ENCODE peak calls at places on chromosomes 1 and 21, in eight cellular contexts. U is fibroblast of pulmonary artery; I is amniotic stem cell; S is activated CD4-positive, alpha-beta T cell treated with anti-CD3 and anti-CD28 coated beads, Interleukin-2, amount 50 U/mL, for 48 hours; R is dermis microvascular lymphatic vessel endothelial cell; N is glutamatergic neuron; M is NCI-H146; T is aorta. A is an unnamed sample.

GRCh38 chr1:21607549-21608529 is 61.3 kb downstream of the RAP1GAP start:
- DNase-seq in R (peak), U (peak), M (no peak), N (peak), S (peak), T (peak), I (no peak), A (peak)

GRCh38 chr1:96660503-96660902 is 61.1 kb upstream of the PTBP2 start:
- DNase-seq in I (peak), S (no peak), M (no peak), U (peak), T (no peak), N (no peak), R (no peak), A (no peak)

GRCh38 chr1:119475866-119476439 is 31.1 kb upstream of the HSD3B1 start:
- DNase-seq in R (no peak), N (peak), S (peak), I (no peak), U (peak), T (no peak), M (peak), A (peak)

GRCh38 chr1:190084552-190084951 is 393.1 kb downstream of the BRINP3 start:
- DNase-seq in N (peak), R (no peak), S (no peak), T (no peak), M (peak), I (no peak), U (no peak), A (peak)

GRCh38 chr1:43286115-43286514 is 734 bp upstream of the C1orf210 start:
- DNase-seq in S (no peak), I (no peak), U (no peak), R (no peak), T (peak), N (no peak), M (no peak), A (no peak)

GRCh38 chr1:81805537-81806431 is 5.0 kb downstream of the ADGRL2 start:
- DNase-seq in U (no peak), N (no peak), R (no peak), M (no peak), S (no peak), I (no peak), T (no peak), A (no peak)

GRCh38 chr1:200257235-200257634 is 152.6 kb downstream of the ZNF281 start:
- DNase-seq in M (no peak), R (no peak), T (no peak), I (no peak), S (no peak), N (no peak), U (no peak), A (no peak)

GRCh38 chr1:167455786-167456446 is 62.4 kb downstream of the CD247 start:
- DNase-seq in N (no peak), S (peak), M (no peak), R (no peak), U (peak), I (no peak), T (peak), A (peak)

GRCh38 chr1:90834354-90835171 is 117.5 kb upstream of the BARHL2 start:
- DNase-seq in U (no peak), M (peak), I (no peak), N (no peak), T (no peak), S (no peak), R (no peak), A (no peak)

GRCh38 chr1:9990944-9991343 is 6.1 kb upstream of the RBP7 start:
- DNase-seq in U (peak), M (no peak), S (no peak), N (no peak), R (peak), I (no peak), T (no peak), A (no peak)

GRCh38 chr1:226940029-226940805 is at the start of gene COQ8A:
- DNase-seq in U (peak), I (peak), R (peak), N (peak), S (peak), M (peak), T (peak), A (peak)

GRCh38 chr1:43978551-43979260 is at the start of gene B4GALT2:
- DNase-seq in S (peak), N (peak), T (peak), R (no peak), I (no peak), U (no peak), M (peak), A (peak)

GRCh38 chr1:40039757-40040510 is 595 bp upstream of the CAP1 start:
- DNase-seq in N (peak), T (peak), S (peak), M (peak), R (no peak), U (peak), I (peak), A (peak)

GRCh38 chr1:39573097-39573465 is 3.5 kb downstream of the PABPC4 start:
- DNase-seq in R (no peak), U (no peak), S (no peak), N (no peak), M (no peak), T (no peak), I (no peak), A (no peak)

GRCh38 chr1:19452221-19452663 is 33.1 kb downstream of the CAPZB start:
- DNase-seq in S (no peak), T (peak), I (no peak), M (no peak), R (no peak), U (peak), N (no peak), A (no peak)

GRCh38 chr1:59885160-59885832 is 41.3 kb downstream of the CYP2J2 start:
- DNase-seq in T (no peak), N (no peak), M (no peak), I (no peak), R (no peak), U (no peak), S (no peak), A (no peak)

GRCh38 chr1:46288485-46289133 is 14.8 kb downstream of the LRRC41 start:
- DNase-seq in I (no peak), M (no peak), S (no peak), T (no peak), U (peak), R (no peak), N (no peak), A (no peak)

GRCh38 chr1:181140398-181140797 is 51.9 kb downstream of the IER5 start:
- DNase-seq in T (no peak), R (no peak), M (no peak), S (peak), N (no peak), I (no peak), U (no peak), A (no peak)

GRCh38 chr1:110370827-110371226 is 20.0 kb downstream of the SLC16A4 start:
- DNase-seq in T (no peak), R (no peak), U (peak), M (no peak), N (no peak), S (no peak), I (no peak), A (no peak)

GRCh38 chr1:176567190-176567794 is 104.3 kb downstream of the PAPPA2 start:
- DNase-seq in R (no peak), N (no peak), M (no peak), I (peak), U (peak), S (no peak), T (no peak), A (no peak)

GRCh38 chr1:86701731-86702130 is 2.6 kb upstream of the SH3GLB1 start:
- DNase-seq in M (no peak), I (no peak), U (peak), R (no peak), T (no peak), N (no peak), S (no peak), A (no peak)

GRCh38 chr1:210125143-210125542 is 107.5 kb upstream of the SERTAD4 start:
- DNase-seq in I (no peak), S (no peak), R (no peak), U (no peak), T (no peak), N (no peak), M (no peak), A (no peak)

GRCh38 chr1:79588719-79589118 is 582.2 kb upstream of the ADGRL4 start:
- DNase-seq in U (no peak), M (no peak), R (no peak), I (no peak), T (no peak), N (no peak), S (no peak), A (no peak)

GRCh38 chr1:17258116-17258757 is 9.3 kb downstream of the PADI3 start:
- DNase-seq in R (no peak), T (peak), M (no peak), I (no peak), S (no peak), U (no peak), N (no peak), A (no peak)

GRCh38 chr1:8017495-8018310 is 8.4 kb downstream of the ERRFI1 start:
- DNase-seq in S (no peak), R (no peak), N (no peak), T (no peak), I (no peak), M (no peak), U (no peak), A (no peak)

GRCh38 chr1:115179397-115179835 is 90.1 kb upstream of the TSPAN2 start:
- DNase-seq in U (peak), T (peak), S (no peak), R (no peak), M (no peak), I (peak), N (no peak), A (no peak)

GRCh38 chr21:28587748-28588147 is 404.9 kb downstream of the LTN1 start:
- DNase-seq in U (peak), N (no peak), T (no peak), I (no peak), S (no peak), M (no peak), R (no peak), A (no peak)

GRCh38 chr1:110916669-110917306 is 43.8 kb downstream of the CD53 start:
- DNase-seq in N (no peak), T (no peak), I (no peak), R (no peak), S (peak), U (peak), M (no peak), A (no peak)

GRCh38 chr1:11738096-11738495 is 2.2 kb downstream of the AGTRAP start:
- DNase-seq in M (no peak), U (no peak), R (no peak), I (no peak), S (no peak), N (no peak), T (no peak), A (no peak)

GRCh38 chr1:30514137-30514654 is 209.2 kb downstream of the MATN1 start:
- DNase-seq in I (no peak), S (no peak), T (no peak), R (no peak), U (no peak), M (no peak), N (no peak), A (no peak)

GRCh38 chr1:15207031-15207828 is 39.8 kb upstream of the FHAD1 start:
- DNase-seq in R (no peak), I (no peak), T (no peak), N (no peak), M (no peak), U (no peak), S (no peak), A (peak)

GRCh38 chr1:83950106-83950661 is 48.7 kb downstream of the TTLL7 start:
- DNase-seq in R (no peak), N (no peak), T (no peak), I (no peak), M (no peak), S (no peak), U (no peak), A (no peak)

GRCh38 chr1:145849356-145850165 is 4.1 kb downstream of the NUDT17 start:
- DNase-seq in M (no peak), U (peak), I (no peak), N (no peak), R (no peak), T (no peak), S (no peak), A (peak)

GRCh38 chr1:212162635-212163034 is 122.6 kb upstream of the PPP2R5A start:
- DNase-seq in R (peak), T (no peak), U (peak), I (no peak), N (no peak), M (no peak), S (peak), A (no peak)

GRCh38 chr1:97073936-97074335 is 352.4 kb downstream of the PTBP2 start:
- DNase-seq in S (no peak), M (no peak), R (no peak), N (no peak), U (peak), I (no peak), T (no peak), A (no peak)

GRCh38 chr1:5376538-5377247 is 615.5 kb downstream of the NPHP4 start:
- DNase-seq in S (no peak), N (no peak), T (no peak), I (no peak), M (no peak), R (no peak), U (no peak), A (no peak)